ENCODE peak calls at places on chromosomes 7 and 10, in seven cellular contexts. One of them, this sample, is unnamed.

GRCh38 chr7:131859162-131859821 is 302.9 kb upstream of the PODXL start:
- DNase-seq in choroid plexus epithelial cell: peak
- DNase-seq in fibroblast of lung: peak
- DNase-seq in lower leg skin: peak
- DNase-seq in psoas muscle: peak
- DNase-seq in left ventricle myocardium inferior: peak
- DNase-seq in suprapubic skin: no peak
- DNase-seq in this sample: no peak

GRCh38 chr7:151366872-151367207 is 25.2 kb downstream of the NUB1 start:
- DNase-seq in psoas muscle: no peak
- DNase-seq in fibroblast of lung: peak
- DNase-seq in suprapubic skin: no peak
- DNase-seq in left ventricle myocardium inferior: no peak
- DNase-seq in choroid plexus epithelial cell: peak
- DNase-seq in lower leg skin: no peak
- DNase-seq in this sample: no peak

GRCh38 chr7:96045181-96045580 is 272.8 kb downstream of the DYNC1I1 start:
- DNase-seq in lower leg skin: no peak
- DNase-seq in choroid plexus epithelial cell: no peak
- DNase-seq in fibroblast of lung: no peak
- DNase-seq in left ventricle myocardium inferior: no peak
- DNase-seq in suprapubic skin: no peak
- DNase-seq in psoas muscle: no peak
- DNase-seq in this sample: no peak

GRCh38 chr7:65731562-65732035 is 141.3 kb upstream of the VKORC1L1 start:
- DNase-seq in psoas muscle: no peak
- DNase-seq in fibroblast of lung: peak
- DNase-seq in suprapubic skin: no peak
- DNase-seq in choroid plexus epithelial cell: peak
- DNase-seq in lower leg skin: no peak
- DNase-seq in left ventricle myocardium inferior: peak
- DNase-seq in this sample: no peak

GRCh38 chr7:19116121-19117080 is 1.0 kb downstream of the TWIST1 start:
- DNase-seq in fibroblast of lung: peak
- DNase-seq in choroid plexus epithelial cell: peak
- DNase-seq in left ventricle myocardium inferior: no peak
- DNase-seq in psoas muscle: no peak
- DNase-seq in suprapubic skin: no peak
- DNase-seq in lower leg skin: peak
- DNase-seq in this sample: no peak

GRCh38 chr10:101126684-101127628 is 4.1 kb upstream of the TLX1 start:
- DNase-seq in lower leg skin: no peak
- DNase-seq in choroid plexus epithelial cell: no peak
- DNase-seq in suprapubic skin: no peak
- DNase-seq in psoas muscle: peak
- DNase-seq in fibroblast of lung: no peak
- DNase-seq in left ventricle myocardium inferior: no peak
- DNase-seq in this sample: no peak

GRCh38 chr7:151520419-151521229 is 929 bp upstream of the RHEB start:
- DNase-seq in psoas muscle: peak
- DNase-seq in suprapubic skin: peak
- DNase-seq in left ventricle myocardium inferior: peak
- DNase-seq in lower leg skin: peak
- DNase-seq in fibroblast of lung: no peak
- DNase-seq in choroid plexus epithelial cell: no peak
- DNase-seq in this sample: peak

GRCh38 chr10:84607523-84607922 is 279.1 kb downstream of the CCSER2 start:
- DNase-seq in lower leg skin: peak
- DNase-seq in psoas muscle: no peak
- DNase-seq in suprapubic skin: no peak
- DNase-seq in choroid plexus epithelial cell: no peak
- DNase-seq in left ventricle myocardium inferior: no peak
- DNase-seq in fibroblast of lung: no peak
- DNase-seq in this sample: no peak

GRCh38 chr10:113982745-113983144 is 60.9 kb upstream of the ADRB1 start:
- DNase-seq in lower leg skin: no peak
- DNase-seq in psoas muscle: no peak
- DNase-seq in left ventricle myocardium inferior: no peak
- DNase-seq in fibroblast of lung: no peak
- DNase-seq in suprapubic skin: no peak
- DNase-seq in choroid plexus epithelial cell: no peak
- DNase-seq in this sample: no peak

GRCh38 chr10:113979378-113979777 is 64.3 kb upstream of the ADRB1 start:
- DNase-seq in lower leg skin: no peak
- DNase-seq in psoas muscle: no peak
- DNase-seq in choroid plexus epithelial cell: no peak
- DNase-seq in left ventricle myocardium inferior: no peak
- DNase-seq in suprapubic skin: no peak
- DNase-seq in fibroblast of lung: no peak
- DNase-seq in this sample: no peak

GRCh38 chr10:113978802-113979201 is 64.9 kb upstream of the ADRB1 start:
- DNase-seq in choroid plexus epithelial cell: no peak
- DNase-seq in fibroblast of lung: no peak
- DNase-seq in suprapubic skin: no peak
- DNase-seq in left ventricle myocardium inferior: peak
- DNase-seq in psoas muscle: no peak
- DNase-seq in lower leg skin: no peak
- DNase-seq in this sample: no peak

GRCh38 chr10:113982296-113982695 is 61.4 kb upstream of the ADRB1 start:
- DNase-seq in fibroblast of lung: no peak
- DNase-seq in lower leg skin: no peak
- DNase-seq in suprapubic skin: no peak
- DNase-seq in left ventricle myocardium inferior: no peak
- DNase-seq in psoas muscle: no peak
- DNase-seq in choroid plexus epithelial cell: no peak
- DNase-seq in this sample: no peak

DNA sequence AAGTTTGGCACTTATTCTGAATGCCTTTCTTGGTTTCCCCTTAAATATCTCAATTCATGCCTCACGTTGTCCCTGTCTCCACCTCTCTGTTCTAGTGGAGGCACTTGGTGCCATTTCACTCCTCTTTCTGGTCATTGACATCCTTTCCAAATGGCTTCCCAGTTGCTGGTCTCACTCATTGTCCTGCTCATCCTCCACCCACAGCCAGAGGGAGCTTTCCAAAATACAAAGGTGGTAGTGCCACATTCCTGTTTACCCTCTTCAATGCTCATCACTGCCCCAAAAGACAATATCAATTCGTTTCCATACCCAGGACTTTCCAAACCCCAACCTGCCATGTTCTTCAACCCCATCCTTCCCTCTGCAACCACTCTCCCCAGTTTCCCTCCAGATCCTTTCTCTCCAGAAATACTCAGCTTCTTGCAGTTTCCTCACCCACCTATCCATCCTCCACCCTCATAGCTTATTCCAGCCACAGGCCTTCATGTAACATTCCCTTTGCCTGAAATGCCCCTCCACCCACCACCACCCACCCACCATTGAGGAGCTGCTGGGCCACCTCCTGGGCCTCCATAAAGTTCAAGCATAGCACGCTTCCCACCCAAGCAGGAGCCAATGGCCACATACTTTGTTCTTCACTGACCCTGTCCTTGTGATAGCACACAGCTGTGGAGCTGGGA is 63.1 kb upstream of the ADRB1 start:
- DNase-seq in suprapubic skin: no peak
- DNase-seq in choroid plexus epithelial cell: no peak
- DNase-seq in lower leg skin: no peak
- DNase-seq in fibroblast of lung: no peak
- DNase-seq in psoas muscle: no peak
- DNase-seq in left ventricle myocardium inferior: no peak
- DNase-seq in this sample: no peak
- TF ChIP-seq CTCF in suprapubic skin: no peak
- TF ChIP-seq CTCF in choroid plexus epithelial cell: peak
- TF ChIP-seq CTCF in lower leg skin: no peak
- TF ChIP-seq CTCF in fibroblast of lung: no peak
- TF ChIP-seq CTCF in psoas muscle: no peak
- TF ChIP-seq CTCF in left ventricle myocardium inferior: peak
- TF ChIP-seq CTCF in this sample: no peak

GRCh38 chr7:30595461-30596042 is 874 bp downstream of the GARS1 start:
- DNase-seq in left ventricle myocardium inferior: no peak
- DNase-seq in suprapubic skin: no peak
- DNase-seq in fibroblast of lung: peak
- DNase-seq in lower leg skin: no peak
- DNase-seq in psoas muscle: no peak
- DNase-seq in choroid plexus epithelial cell: peak
- DNase-seq in this sample: no peak

GRCh38 chr7:30596721-30597120 is 2.0 kb downstream of the GARS1 start:
- DNase-seq in suprapubic skin: no peak
- DNase-seq in lower leg skin: no peak
- DNase-seq in fibroblast of lung: peak
- DNase-seq in psoas muscle: no peak
- DNase-seq in choroid plexus epithelial cell: no peak
- DNase-seq in left ventricle myocardium inferior: no peak
- DNase-seq in this sample: no peak

GRCh38 chr7:30596043-30596641 is 1.5 kb downstream of the GARS1 start:
- DNase-seq in left ventricle myocardium inferior: no peak
- DNase-seq in choroid plexus epithelial cell: peak
- DNase-seq in psoas muscle: no peak
- DNase-seq in fibroblast of lung: peak
- DNase-seq in suprapubic skin: no peak
- DNase-seq in lower leg skin: no peak
- DNase-seq in this sample: no peak

GRCh38 chr7:30594540-30595460 is at the start of gene GARS1:
- DNase-seq in psoas muscle: peak
- DNase-seq in choroid plexus epithelial cell: peak
- DNase-seq in lower leg skin: peak
- DNase-seq in fibroblast of lung: peak
- DNase-seq in left ventricle myocardium inferior: peak
- DNase-seq in suprapubic skin: peak
- DNase-seq in this sample: peak

DNA sequence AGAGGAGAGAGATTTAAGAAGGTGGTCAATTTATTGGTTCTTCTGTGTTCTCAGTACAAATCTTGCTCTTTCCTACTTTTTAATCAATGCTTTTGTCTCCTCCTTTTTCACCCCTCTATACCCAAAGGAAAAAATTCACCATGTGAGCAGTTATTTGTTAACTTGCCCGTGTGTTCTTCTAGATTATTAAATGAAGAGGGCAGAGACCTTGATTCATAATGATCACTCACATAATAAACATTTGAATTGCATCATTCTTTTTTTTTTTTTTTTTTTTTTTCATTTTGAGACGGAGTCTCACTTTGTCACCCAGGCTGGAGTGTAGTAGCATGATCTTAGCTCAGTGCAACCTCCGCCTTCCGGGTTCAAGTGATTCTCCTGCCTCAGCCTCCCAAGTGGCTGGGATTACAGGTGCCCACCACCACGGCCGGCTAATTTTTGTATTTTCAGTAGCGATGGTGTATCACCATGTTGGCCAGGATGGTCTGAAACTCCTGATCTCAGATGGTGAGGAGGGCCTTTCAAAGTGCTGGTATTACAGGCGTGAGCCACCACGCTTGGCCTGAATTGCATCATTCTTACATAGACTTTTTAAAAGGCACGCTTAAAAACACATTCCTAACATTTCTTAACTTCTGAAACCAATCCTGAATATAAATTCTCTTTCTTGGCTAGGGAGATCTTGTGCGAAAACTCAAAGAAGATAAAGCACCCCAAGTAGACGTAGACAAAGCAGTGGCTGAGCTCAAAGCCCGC is 3.6 kb downstream of the GARS1 start:
- DNase-seq in choroid plexus epithelial cell: peak
- DNase-seq in lower leg skin: no peak
- DNase-seq in suprapubic skin: no peak
- DNase-seq in left ventricle myocardium inferior: no peak
- DNase-seq in psoas muscle: no peak
- DNase-seq in fibroblast of lung: peak
- DNase-seq in this sample: no peak
- H3K4me3 ChIP-seq in choroid plexus epithelial cell: peak
- H3K4me3 ChIP-seq in lower leg skin: no peak
- H3K4me3 ChIP-seq in suprapubic skin: no peak
- H3K4me3 ChIP-seq in left ventricle myocardium inferior: no peak
- H3K4me3 ChIP-seq in psoas muscle: no peak
- H3K4me3 ChIP-seq in fibroblast of lung: peak
- H3K4me3 ChIP-seq in this sample: no peak

GRCh38 chr7:1963575-1963974 is 269.2 kb downstream of the MAD1L1 start:
- DNase-seq in suprapubic skin: no peak
- DNase-seq in choroid plexus epithelial cell: no peak
- DNase-seq in fibroblast of lung: no peak
- DNase-seq in psoas muscle: peak
- DNase-seq in left ventricle myocardium inferior: no peak
- DNase-seq in lower leg skin: no peak
- DNase-seq in this sample: no peak

GRCh38 chr7:1964913-1965578 is 267.7 kb downstream of the MAD1L1 start:
- DNase-seq in lower leg skin: no peak
- DNase-seq in left ventricle myocardium inferior: peak
- DNase-seq in psoas muscle: peak
- DNase-seq in fibroblast of lung: no peak
- DNase-seq in suprapubic skin: no peak
- DNase-seq in choroid plexus epithelial cell: no peak
- DNase-seq in this sample: no peak

GRCh38 chr7:1965579-1966294 is 267.0 kb downstream of the MAD1L1 start:
- DNase-seq in choroid plexus epithelial cell: no peak
- DNase-seq in lower leg skin: no peak
- DNase-seq in suprapubic skin: no peak
- DNase-seq in left ventricle myocardium inferior: peak
- DNase-seq in psoas muscle: peak
- DNase-seq in fibroblast of lung: no peak
- DNase-seq in this sample: no peak

GRCh38 chr7:1966631-1967200 is 266.0 kb downstream of the MAD1L1 start:
- DNase-seq in fibroblast of lung: no peak
- DNase-seq in lower leg skin: no peak
- DNase-seq in left ventricle myocardium inferior: no peak
- DNase-seq in suprapubic skin: no peak
- DNase-seq in choroid plexus epithelial cell: no peak
- DNase-seq in psoas muscle: peak
- DNase-seq in this sample: no peak

DNA sequence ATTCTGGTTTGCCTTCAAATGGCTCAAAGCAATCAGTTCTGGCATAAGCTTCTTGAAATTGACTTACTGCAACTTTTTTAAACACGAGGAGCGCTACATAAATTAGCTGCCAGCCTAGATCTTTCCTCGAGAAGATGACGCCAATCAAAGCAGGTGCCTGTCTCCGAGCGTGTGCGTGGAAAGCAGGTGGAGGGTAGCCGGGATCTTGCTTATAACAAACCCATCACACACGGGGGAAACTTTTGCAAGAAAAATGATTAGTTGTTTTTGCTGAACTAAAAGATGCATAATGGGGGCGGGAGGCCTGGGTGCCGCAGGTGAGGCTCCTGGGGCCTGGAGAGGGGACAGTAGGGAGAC is 268.2 kb downstream of the MAD1L1 start:
- DNase-seq in psoas muscle: peak
- DNase-seq in suprapubic skin: no peak
- DNase-seq in fibroblast of lung: no peak
- DNase-seq in left ventricle myocardium inferior: no peak
- DNase-seq in choroid plexus epithelial cell: no peak
- DNase-seq in lower leg skin: no peak
- DNase-seq in this sample: no peak
- TF ChIP-seq CTCF in psoas muscle: no peak
- TF ChIP-seq CTCF in suprapubic skin: no peak
- TF ChIP-seq CTCF in fibroblast of lung: no peak
- TF ChIP-seq CTCF in left ventricle myocardium inferior: no peak
- TF ChIP-seq CTCF in choroid plexus epithelial cell: no peak
- TF ChIP-seq CTCF in lower leg skin: no peak
- TF ChIP-seq CTCF in this sample: no peak

GRCh38 chr7:69691734-69692133 is 93.5 kb downstream of the AUTS2 start:
- DNase-seq in left ventricle myocardium inferior: no peak
- DNase-seq in psoas muscle: no peak
- DNase-seq in fibroblast of lung: no peak
- DNase-seq in suprapubic skin: no peak
- DNase-seq in lower leg skin: no peak
- DNase-seq in choroid plexus epithelial cell: no peak
- DNase-seq in this sample: no peak

GRCh38 chr7:69690329-69690728 is 92.1 kb downstream of the AUTS2 start:
- DNase-seq in lower leg skin: no peak
- DNase-seq in choroid plexus epithelial cell: no peak
- DNase-seq in psoas muscle: no peak
- DNase-seq in fibroblast of lung: no peak
- DNase-seq in left ventricle myocardium inferior: no peak
- DNase-seq in suprapubic skin: no peak
- DNase-seq in this sample: no peak

GRCh38 chr7:69693042-69693441 is 94.8 kb downstream of the AUTS2 start:
- DNase-seq in left ventricle myocardium inferior: no peak
- DNase-seq in choroid plexus epithelial cell: no peak
- DNase-seq in lower leg skin: no peak
- DNase-seq in psoas muscle: no peak
- DNase-seq in fibroblast of lung: no peak
- DNase-seq in suprapubic skin: no peak
- DNase-seq in this sample: no peak

GRCh38 chr7:69687739-69688431 is 89.6 kb downstream of the AUTS2 start:
- DNase-seq in left ventricle myocardium inferior: no peak
- DNase-seq in choroid plexus epithelial cell: no peak
- DNase-seq in suprapubic skin: no peak
- DNase-seq in psoas muscle: no peak
- DNase-seq in fibroblast of lung: no peak
- DNase-seq in lower leg skin: no peak
- DNase-seq in this sample: no peak

GRCh38 chr7:69691327-69691726 is 93.1 kb downstream of the AUTS2 start:
- DNase-seq in left ventricle myocardium inferior: no peak
- DNase-seq in fibroblast of lung: no peak
- DNase-seq in psoas muscle: no peak
- DNase-seq in suprapubic skin: no peak
- DNase-seq in lower leg skin: no peak
- DNase-seq in choroid plexus epithelial cell: no peak
- DNase-seq in this sample: no peak
- H3K4me3 ChIP-seq in left ventricle myocardium inferior: no peak
- H3K4me3 ChIP-seq in fibroblast of lung: no peak
- H3K4me3 ChIP-seq in psoas muscle: no peak
- H3K4me3 ChIP-seq in suprapubic skin: no peak
- H3K4me3 ChIP-seq in lower leg skin: no peak
- H3K4me3 ChIP-seq in choroid plexus epithelial cell: no peak
- H3K4me3 ChIP-seq in this sample: no peak

This sample was measured in coronary artery.